ENCODE peak calls at places on chromosome 16, in seven cellular contexts. X is adrenal gland, A is fibroblast of lung, Y is uterus, V is A549, N is AG10803, U is neural crest cell. R is an unnamed sample.

GRCh38 chr16:89924925-89925307 is 1.8 kb downstream of the TUBB3 start:
- DNase-seq in X (no peak), A (no peak), Y (no peak), V (no peak), N (no peak), U (no peak), R (no peak)

GRCh38 chr16:69890114-69890890 is 60.8 kb upstream of the CLEC18A start:
- DNase-seq in X (peak), A (peak), Y (peak), V (no peak), N (peak), U (peak), R (no peak)

GRCh38 chr16:87851141-87851587 is 18.1 kb downstream of the SLC7A5 start:
- DNase-seq in X (no peak), A (no peak), Y (no peak), V (no peak), N (no peak), U (no peak), R (no peak)

GRCh38 chr16:78428193-78428592 is 328.7 kb downstream of the WWOX start:
- DNase-seq in X (peak), A (no peak), Y (no peak), V (no peak), N (no peak), U (no peak), R (no peak)

GRCh38 chr16:81623365-81624102 is 155.6 kb upstream of the PLCG2 start:
- DNase-seq in X (peak), A (peak), Y (no peak), V (peak), N (peak), U (peak), R (peak)

GRCh38 chr16:56669005-56669839 is at the start of gene MT1H:
- DNase-seq in X (no peak), A (no peak), Y (no peak), V (no peak), N (no peak), U (no peak), R (no peak)

GRCh38 chr16:23511731-23512130 is 1.4 kb upstream of the GGA2 start:
- DNase-seq in X (no peak), A (no peak), Y (no peak), V (no peak), N (no peak), U (no peak), R (no peak)

GRCh38 chr16:75083826-75084225 is 32.8 kb downstream of the LDHD start:
- DNase-seq in X (no peak), A (no peak), Y (no peak), V (no peak), N (no peak), U (no peak), R (no peak)

GRCh38 chr16:23020084-23020483 is 129.2 kb downstream of the USP31 start:
- DNase-seq in X (no peak), A (no peak), Y (no peak), V (peak), N (no peak), U (no peak), R (no peak)

GRCh38 chr16:84889066-84889465 is 69.3 kb downstream of the CRISPLD2 start:
- DNase-seq in X (no peak), A (no peak), Y (no peak), V (no peak), N (no peak), U (no peak), R (no peak)

GRCh38 chr16:31061126-31061812 is 12.8 kb downstream of the ZNF668 start:
- DNase-seq in X (no peak), A (no peak), Y (no peak), V (no peak), N (no peak), U (no peak), R (no peak)

GRCh38 chr16:55691771-55692170 is 36.0 kb downstream of the SLC6A2 start:
- DNase-seq in X (no peak), A (no peak), Y (no peak), V (no peak), N (no peak), U (no peak), R (no peak)

GRCh38 chr16:9970796-9971195 is 211.4 kb downstream of the GRIN2A start:
- DNase-seq in X (no peak), A (no peak), Y (no peak), V (no peak), N (no peak), U (no peak), R (no peak)

GRCh38 chr16:81808933-81809480 is 29.9 kb downstream of the PLCG2 start:
- DNase-seq in X (no peak), A (no peak), Y (no peak), V (no peak), N (no peak), U (no peak), R (peak)

GRCh38 chr16:69424935-69425784 is 741 bp downstream of the CYB5B start:
- DNase-seq in X (no peak), A (no peak), Y (no peak), V (no peak), N (no peak), U (no peak), R (no peak)

GRCh38 chr16:31505483-31505882 is 2.7 kb downstream of the RUSF1 start:
- DNase-seq in X (no peak), A (no peak), Y (no peak), V (no peak), N (no peak), U (no peak), R (no peak)

GRCh38 chr16:89052824-89053724 is 40.6 kb upstream of the ACSF3 start:
- DNase-seq in X (peak), A (peak), Y (no peak), V (peak), N (peak), U (no peak), R (no peak)

GRCh38 chr16:68298907-68299515 is 11.7 kb downstream of the SLC7A6OS start:
- DNase-seq in X (peak), A (peak), Y (peak), V (no peak), N (peak), U (no peak), R (no peak)

GRCh38 chr16:10297341-10298006 is 88.4 kb upstream of the ATF7IP2 start:
- DNase-seq in X (no peak), A (no peak), Y (no peak), V (no peak), N (no peak), U (no peak), R (no peak)

GRCh38 chr16:26672206-26672605 is 394.5 kb upstream of the C16orf82 start:
- DNase-seq in X (no peak), A (no peak), Y (no peak), V (no peak), N (no peak), U (no peak), R (no peak)

GRCh38 chr16:23611936-23612335 is 15.8 kb upstream of the NDUFAB1 start:
- DNase-seq in X (no peak), A (no peak), Y (no peak), V (no peak), N (no peak), U (no peak), R (no peak)

GRCh38 chr16:28180660-28181556 is 30.9 kb downstream of the XPO6 start:
- DNase-seq in X (no peak), A (peak), Y (no peak), V (no peak), N (peak), U (no peak), R (no peak)

GRCh38 chr16:54270711-54271110 is 15.9 kb downstream of the IRX3 start:
- DNase-seq in X (no peak), A (no peak), Y (no peak), V (no peak), N (no peak), U (no peak), R (no peak)

DNA sequence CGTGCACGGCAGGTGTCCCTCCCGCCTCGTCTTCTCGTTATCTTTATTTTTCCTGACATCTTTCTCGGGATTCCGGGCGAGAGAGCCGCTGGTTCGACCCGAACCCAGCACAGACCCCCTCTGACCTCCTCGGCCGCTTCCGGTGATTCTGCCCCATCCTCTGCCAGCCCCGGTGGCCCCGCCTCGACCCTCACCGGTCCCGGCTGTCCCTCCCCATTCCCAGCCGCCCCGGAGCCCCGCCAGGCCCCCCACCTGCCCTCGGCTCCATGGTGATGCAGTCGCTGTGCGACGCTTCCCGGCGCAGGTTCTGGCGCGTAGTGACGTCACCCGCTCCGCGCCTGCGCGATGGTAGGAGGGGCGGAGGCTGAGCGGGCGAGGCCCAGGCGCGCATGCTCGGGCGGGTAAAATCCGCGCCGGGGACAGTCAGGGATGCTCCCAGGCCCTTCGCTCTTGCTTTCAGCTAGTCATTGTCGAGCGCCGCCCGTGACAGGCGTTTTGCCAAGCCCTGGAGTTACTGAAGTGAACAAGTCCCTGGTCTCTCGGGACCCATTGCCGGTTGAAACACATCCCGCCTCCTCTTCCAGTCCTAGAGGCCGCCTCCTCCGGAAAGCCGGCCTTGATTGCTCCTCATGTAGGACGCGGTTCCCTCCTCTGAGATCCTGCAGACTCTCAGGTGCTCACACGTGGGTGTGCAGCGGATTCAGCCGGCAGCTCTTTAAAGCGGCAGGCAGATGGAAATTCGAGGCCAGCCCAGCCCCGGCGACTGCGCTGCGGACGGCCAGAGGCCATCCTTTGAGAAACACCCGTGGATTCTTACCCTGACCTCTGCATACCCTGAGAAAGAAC is at the start of gene MTHFSD:
- DNase-seq in X (peak), A (peak), Y (peak), V (peak), N (peak), U (peak), R (peak)
- TF ChIP-seq CTCF in X (no peak), A (no peak), Y (no peak), V (peak), N (no peak), U (no peak), R (no peak)

GRCh38 chr16:11395008-11395948 is 50.0 kb downstream of the RMI2 start:
- DNase-seq in X (no peak), A (no peak), Y (no peak), V (no peak), N (peak), U (no peak), R (no peak)
- TF ChIP-seq CTCF in X (no peak), A (no peak), Y (no peak), V (peak), N (no peak), U (no peak), R (no peak)

DNA sequence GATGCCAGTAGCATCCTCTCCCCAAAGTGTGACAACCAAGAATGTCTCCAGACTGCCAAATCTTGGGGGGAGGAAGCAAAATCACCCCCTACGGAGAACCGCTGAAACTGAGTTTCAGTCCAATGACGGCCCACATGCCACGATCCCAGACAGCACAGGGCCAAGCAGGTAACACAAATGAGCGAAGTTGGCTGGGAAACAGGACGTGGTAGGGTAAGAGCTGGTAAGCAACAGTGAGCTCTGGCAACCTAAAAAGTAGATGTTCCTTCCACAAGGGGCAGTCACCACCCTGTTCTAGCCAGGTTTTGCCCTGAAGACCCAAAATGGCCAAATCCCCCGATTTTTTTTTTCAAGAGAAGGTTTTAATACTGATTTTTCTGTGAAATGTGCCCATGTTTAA is 25.4 kb downstream of the ZFHX3 start:
- DNase-seq in X (no peak), A (no peak), Y (no peak), V (no peak), N (no peak), U (no peak), R (no peak)
- TF ChIP-seq CTCF in X (no peak), A (peak), Y (no peak), V (no peak), N (no peak), U (no peak), R (no peak)

DNA sequence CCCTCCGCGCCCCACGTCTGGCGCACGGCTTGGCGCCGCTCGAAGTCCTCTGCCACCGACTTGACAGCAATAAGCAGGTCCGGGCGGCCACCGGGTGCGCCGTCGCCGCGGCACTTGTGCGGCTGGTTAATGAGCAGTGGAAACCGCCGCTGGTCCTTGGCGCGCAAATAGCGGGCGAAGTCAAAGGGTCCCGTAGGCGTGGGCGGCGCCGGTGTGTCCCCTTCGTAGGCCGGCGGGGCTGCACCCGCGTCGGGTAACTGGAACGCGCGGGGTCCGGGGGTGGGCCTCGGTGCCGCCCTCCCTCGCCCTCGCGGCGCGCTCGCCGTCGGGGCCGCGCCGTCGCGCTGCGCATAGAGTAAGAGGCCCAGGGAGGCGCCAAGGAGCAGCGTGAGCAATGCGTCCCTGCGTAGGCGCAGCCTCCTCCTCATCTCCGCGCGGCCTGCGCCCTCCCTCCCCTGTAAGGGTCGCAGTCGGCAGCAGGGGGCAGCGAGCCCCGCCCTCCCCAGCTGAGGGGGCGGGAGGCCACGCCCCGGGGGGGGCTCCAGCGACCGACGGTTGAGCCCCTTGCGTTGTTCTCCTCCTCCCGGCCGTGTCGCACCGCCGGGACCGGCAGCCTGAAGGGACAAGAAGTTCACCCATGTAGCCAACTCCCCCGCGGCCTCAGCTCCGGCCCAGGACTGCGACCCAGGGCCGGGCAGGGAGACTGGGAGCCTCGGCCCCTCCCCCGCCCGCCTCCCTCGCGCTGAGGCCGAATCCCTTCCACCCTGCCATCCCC is 553 bp downstream of the B3GNT9 start:
- DNase-seq in X (peak), A (peak), Y (peak), V (peak), N (peak), U (peak), R (no peak)
- TF ChIP-seq CTCF in X (peak), A (no peak), Y (no peak), V (no peak), N (peak), U (peak), R (no peak)

DNA sequence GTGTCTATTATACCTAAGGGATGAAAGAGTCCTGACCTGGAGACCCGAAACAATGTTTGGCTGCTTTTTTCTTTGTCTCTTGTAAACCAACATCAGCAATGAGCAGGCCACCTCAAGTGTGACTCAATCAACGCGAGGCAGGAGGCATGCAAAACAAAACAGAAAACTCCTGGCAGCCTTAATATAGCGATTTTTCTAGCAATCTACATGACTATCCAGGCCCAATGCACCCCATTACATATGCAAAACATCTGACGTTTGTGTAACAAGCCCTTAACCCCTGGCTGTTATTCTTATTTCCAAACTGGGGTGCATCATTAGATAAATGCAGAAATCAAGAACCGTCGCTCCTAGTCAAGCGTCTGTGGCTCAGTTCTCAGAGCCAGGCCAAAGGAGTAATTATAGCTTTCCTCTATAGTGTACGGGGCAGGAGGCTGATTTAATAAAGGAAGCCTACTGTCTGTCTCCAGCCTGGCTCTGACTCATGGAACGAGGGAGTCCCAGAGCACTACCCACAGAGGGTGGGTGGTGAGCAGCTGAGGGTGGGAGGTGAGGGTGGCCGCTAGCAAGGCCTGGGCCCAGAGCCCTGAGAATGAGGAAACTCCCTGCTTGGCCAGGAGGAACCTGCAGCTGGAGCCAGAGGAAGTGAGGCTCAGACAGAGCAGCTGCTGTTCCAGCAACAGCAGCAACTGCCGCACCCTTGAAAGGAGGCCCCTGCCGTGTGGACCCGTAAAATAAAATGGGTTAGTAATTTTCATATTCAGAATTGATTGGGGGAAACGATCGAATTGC is 43.9 kb downstream of the CHD9 start:
- DNase-seq in X (peak), A (peak), Y (peak), V (peak), N (peak), U (no peak), R (peak)
- TF ChIP-seq CTCF in X (no peak), A (no peak), Y (no peak), V (no peak), N (no peak), U (no peak), R (no peak)

GRCh38 chr16:848510-849253 is 48.1 kb upstream of the GNG13 start:
- DNase-seq in X (no peak), A (no peak), Y (no peak), V (no peak), N (no peak), U (no peak), R (no peak)

GRCh38 chr16:850668-851067 is 50.1 kb upstream of the GNG13 start:
- DNase-seq in X (no peak), A (no peak), Y (no peak), V (no peak), N (no peak), U (no peak), R (no peak)

GRCh38 chr16:845349-845740 is 44.8 kb upstream of the GNG13 start:
- DNase-seq in X (no peak), A (no peak), Y (no peak), V (no peak), N (no peak), U (no peak), R (no peak)

GRCh38 chr16:847151-847550 is 46.6 kb upstream of the GNG13 start:
- DNase-seq in X (no peak), A (no peak), Y (no peak), V (no peak), N (no peak), U (no peak), R (no peak)

GRCh38 chr16:847681-848445 is 47.3 kb upstream of the GNG13 start:
- DNase-seq in X (no peak), A (no peak), Y (no peak), V (no peak), N (no peak), U (no peak), R (no peak)
- TF ChIP-seq CTCF in X (no peak), A (no peak), Y (no peak), V (no peak), N (no peak), U (no peak), R (no peak)

GRCh38 chr16:13920510-13920818 is 510 bp downstream of the ERCC4 start:
- DNase-seq in X (no peak), A (no peak), Y (no peak), V (no peak), N (no peak), U (no peak), R (no peak)

GRCh38 chr16:13919683-13920509 is at the start of gene ERCC4:
- DNase-seq in X (peak), A (peak), Y (peak), V (peak), N (peak), U (peak), R (peak)

GRCh38 chr16:13921328-13921727 is 1.4 kb downstream of the ERCC4 start:
- DNase-seq in X (no peak), A (no peak), Y (no peak), V (no peak), N (no peak), U (no peak), R (no peak)

GRCh38 chr16:13915033-13915635 is 4.8 kb upstream of the ERCC4 start:
- DNase-seq in X (peak), A (no peak), Y (no peak), V (no peak), N (no peak), U (no peak), R (no peak)

DNA sequence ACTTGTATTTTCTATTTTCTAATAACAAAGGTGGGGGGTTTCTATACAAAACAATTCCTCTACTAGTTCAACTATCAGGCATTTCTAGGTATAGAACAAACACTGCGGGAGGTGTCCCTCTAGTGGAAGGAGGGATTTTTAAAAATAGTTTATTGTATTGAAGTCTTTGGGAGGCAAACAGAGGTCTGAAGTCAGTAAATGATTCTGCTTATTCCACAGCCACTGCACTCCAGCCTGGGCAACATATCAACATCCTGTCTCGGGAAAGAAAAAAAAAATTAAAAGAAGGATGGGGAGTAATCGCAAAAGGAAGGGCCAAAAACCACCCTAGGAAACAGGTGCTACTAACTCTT is 648 bp upstream of the ERCC4 start:
- DNase-seq in X (no peak), A (peak), Y (no peak), V (no peak), N (peak), U (no peak), R (no peak)
- TF ChIP-seq CTCF in X (no peak), A (no peak), Y (no peak), V (no peak), N (peak), U (no peak), R (no peak)

GRCh38 chr16:5736209-5736608 is 638.6 kb upstream of the EEF2KMT start:
- DNase-seq in X (no peak), A (no peak), Y (no peak), V (no peak), N (no peak), U (no peak), R (no peak)
- TF ChIP-seq CTCF in X (no peak), A (no peak), Y (no peak), V (no peak), N (no peak), U (no peak), R (no peak)

DNA sequence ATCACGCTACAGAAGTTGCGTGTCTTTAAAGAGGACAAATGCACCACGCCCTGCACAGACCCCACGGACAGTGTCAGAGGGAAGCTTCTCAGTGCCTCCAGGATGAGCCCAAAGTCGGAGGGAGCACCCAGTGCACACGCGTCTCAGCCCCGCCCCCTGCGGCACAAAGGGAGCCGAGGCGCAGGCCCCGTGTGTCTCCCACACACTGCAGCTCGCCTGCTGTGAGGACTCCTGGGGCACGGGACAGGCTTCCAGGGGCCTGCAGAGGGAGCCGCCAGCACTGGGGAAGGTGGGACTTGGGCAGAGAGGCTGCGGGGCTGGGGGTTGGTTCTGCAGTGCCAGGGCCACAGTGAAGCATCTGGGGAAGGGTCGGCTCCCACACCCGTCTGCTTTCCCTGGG is 77.4 kb downstream of the LMF1 start:
- DNase-seq in X (no peak), A (no peak), Y (no peak), V (peak), N (no peak), U (no peak), R (no peak)
- TF ChIP-seq CTCF in X (no peak), A (no peak), Y (no peak), V (no peak), N (no peak), U (no peak), R (no peak)

R was measured in natural killer cell.